ENCODE peak calls at places on chromosomes 1 and 21, in nine cellular contexts. D, H, U, S, A, G, L, I and E are unnamed samples.

GRCh38 chr1:170303034-170303433 is 157.3 kb downstream of the NTMT2 start:
- DNase-seq in D (no peak), H (no peak), U (no peak), S (no peak), A (no peak), G (no peak), L (no peak), I (no peak), E (no peak)

GRCh38 chr1:24386931-24387330 is 26.7 kb downstream of the STPG1 start:
- DNase-seq in D (no peak), H (no peak), U (no peak), S (no peak), A (no peak), G (no peak), L (no peak), I (no peak), E (no peak)

GRCh38 chr1:189192741-189193140 is 1284.9 kb downstream of the BRINP3 start:
- DNase-seq in D (no peak), H (no peak), U (no peak), S (no peak), A (no peak), G (no peak), L (no peak), I (no peak), E (no peak)

GRCh38 chr21:21232320-21232719 is 234.1 kb downstream of the NCAM2 start:
- DNase-seq in D (no peak), H (peak), U (no peak), S (no peak), A (peak), G (peak), L (no peak), I (no peak), E (no peak)

GRCh38 chr1:193103759-193104495 is 1.3 kb downstream of the GLRX2 start:
- DNase-seq in D (no peak), H (no peak), U (no peak), S (no peak), A (no peak), G (no peak), L (peak), I (no peak), E (no peak)

GRCh38 chr1:217897121-217897520 is 266.0 kb downstream of the SPATA17 start:
- DNase-seq in D (no peak), H (no peak), U (no peak), S (no peak), A (no peak), G (peak), L (no peak), I (no peak), E (no peak)

GRCh38 chr1:168737446-168737845 is 8.4 kb upstream of the DPT start:
- DNase-seq in D (no peak), H (no peak), U (no peak), S (no peak), A (no peak), G (no peak), L (no peak), I (no peak), E (no peak)

GRCh38 chr1:27527223-27527856 is 37.4 kb upstream of the WASF2 start:
- DNase-seq in D (peak), H (peak), U (no peak), S (peak), A (peak), G (no peak), L (no peak), I (no peak), E (peak)

GRCh38 chr1:189431437-189431836 is 1046.2 kb downstream of the BRINP3 start:
- DNase-seq in D (no peak), H (no peak), U (no peak), S (no peak), A (peak), G (peak), L (no peak), I (no peak), E (no peak)

GRCh38 chr1:46341222-46342083 is 846 bp downstream of the NSUN4 start:
- DNase-seq in D (no peak), H (no peak), U (no peak), S (peak), A (no peak), G (no peak), L (no peak), I (no peak), E (peak)

GRCh38 chr1:204924013-204924759 is 53.5 kb downstream of the NFASC start:
- DNase-seq in D (no peak), H (no peak), U (no peak), S (no peak), A (no peak), G (peak), L (no peak), I (no peak), E (no peak)

GRCh38 chr1:55314740-55315139 is 99.6 kb upstream of the USP24 start:
- DNase-seq in D (no peak), H (no peak), U (no peak), S (no peak), A (no peak), G (no peak), L (no peak), I (no peak), E (no peak)

GRCh38 chr1:24929091-24929875 is 793 bp downstream of the RUNX3 start:
- DNase-seq in D (no peak), H (peak), U (no peak), S (no peak), A (no peak), G (no peak), L (peak), I (peak), E (no peak)

GRCh38 chr1:59549903-59550302 is 253.0 kb downstream of the FGGY start:
- DNase-seq in D (no peak), H (no peak), U (no peak), S (no peak), A (peak), G (no peak), L (peak), I (peak), E (peak)

GRCh38 chr1:39892611-39893595 is 8.8 kb downstream of the MYCL start:
- DNase-seq in D (no peak), H (no peak), U (no peak), S (no peak), A (peak), G (peak), L (peak), I (no peak), E (no peak)

GRCh38 chr1:182628657-182629056 is 24.5 kb upstream of the RGS16 start:
- DNase-seq in D (no peak), H (no peak), U (no peak), S (no peak), A (no peak), G (no peak), L (no peak), I (no peak), E (no peak)

GRCh38 chr21:26394341-26394740 is 178.7 kb downstream of the CYYR1 start:
- DNase-seq in D (no peak), H (no peak), U (no peak), S (no peak), A (no peak), G (peak), L (no peak), I (no peak), E (no peak)

GRCh38 chr1:81974883-81975555 is 174.3 kb downstream of the ADGRL2 start:
- DNase-seq in D (no peak), H (no peak), U (no peak), S (no peak), A (no peak), G (no peak), L (no peak), I (no peak), E (no peak)

GRCh38 chr21:39601194-39601940 is 11.4 kb upstream of the B3GALT5 start:
- DNase-seq in D (no peak), H (no peak), U (no peak), S (no peak), A (no peak), G (peak), L (no peak), I (no peak), E (no peak)

GRCh38 chr21:45575993-45576837 is 34.0 kb upstream of the SLC19A1 start:
- DNase-seq in D (no peak), H (peak), U (no peak), S (no peak), A (no peak), G (no peak), L (no peak), I (no peak), E (no peak)

GRCh38 chr1:74835046-74835445 is 102.1 kb downstream of the TYW3 start:
- DNase-seq in D (no peak), H (no peak), U (no peak), S (no peak), A (peak), G (peak), L (no peak), I (no peak), E (no peak)

GRCh38 chr1:111161843-111162242 is 21.8 kb downstream of the CEPT1 start:
- DNase-seq in D (no peak), H (peak), U (no peak), S (no peak), A (peak), G (no peak), L (no peak), I (no peak), E (no peak)

GRCh38 chr1:55718758-55719671 is 503.9 kb upstream of the USP24 start:
- DNase-seq in D (peak), H (no peak), U (no peak), S (peak), A (peak), G (peak), L (peak), I (no peak), E (peak)

GRCh38 chr1:206111528-206111927 is 5.7 kb downstream of the AVPR1B start:
- DNase-seq in D (no peak), H (no peak), U (no peak), S (no peak), A (no peak), G (no peak), L (peak), I (no peak), E (no peak)

GRCh38 chr1:160062134-160062533 is 7.8 kb downstream of the KCNJ10 start:
- DNase-seq in D (no peak), H (no peak), U (no peak), S (no peak), A (no peak), G (no peak), L (no peak), I (no peak), E (no peak)

GRCh38 chr1:160538985-160539651 is 16.1 kb upstream of the SLAMF6 start:
- DNase-seq in D (no peak), H (no peak), U (no peak), S (no peak), A (no peak), G (no peak), L (peak), I (no peak), E (no peak)

GRCh38 chr1:114671011-114671938 is 1.4 kb upstream of the DENND2C start:
- DNase-seq in D (no peak), H (peak), U (no peak), S (no peak), A (peak), G (peak), L (peak), I (no peak), E (no peak)

GRCh38 chr1:21239181-21239580 is 51.1 kb downstream of the ECE1 start:
- DNase-seq in D (no peak), H (no peak), U (no peak), S (no peak), A (peak), G (peak), L (peak), I (no peak), E (no peak)

GRCh38 chr1:45339694-45340558 is at the start of the genes MUTYH and TOE1:
- DNase-seq in D (peak), H (peak), U (peak), S (peak), A (peak), G (peak), L (peak), I (peak), E (peak)
- TF ChIP-seq CTCF in D (no peak), H (no peak), U (no peak), S (no peak), A (peak), G (no peak), L (no peak), I (no peak), E (no peak)

DNA sequence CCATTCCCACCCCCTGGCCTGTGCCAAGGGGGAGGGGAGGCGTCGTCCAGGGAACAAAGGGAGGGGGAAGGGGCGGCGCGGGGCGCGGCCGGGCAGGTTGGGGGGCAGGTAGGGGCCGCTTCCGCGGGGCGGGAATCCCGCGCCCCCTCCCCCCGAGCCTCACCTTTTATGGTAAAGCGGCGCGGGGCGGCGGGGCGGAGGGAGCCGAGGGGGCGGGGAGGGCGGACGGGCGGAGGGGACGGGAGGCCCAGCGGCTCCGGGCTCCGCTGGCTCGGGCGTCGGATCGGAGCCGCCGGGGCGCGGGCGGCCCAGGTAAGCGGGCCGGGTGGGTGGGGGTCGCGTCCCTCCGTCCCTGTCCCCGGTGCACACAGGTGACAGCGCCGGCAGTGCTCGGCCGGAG is at the start of gene FBLIM1:
- DNase-seq in D (no peak), H (peak), U (no peak), S (no peak), A (no peak), G (peak), L (no peak), I (no peak), E (no peak)
- H3K27ac ChIP-seq in D (peak), H (peak), U (peak), S (peak), A (peak), G (peak), L (peak), I (no peak), E (no peak)

DNA sequence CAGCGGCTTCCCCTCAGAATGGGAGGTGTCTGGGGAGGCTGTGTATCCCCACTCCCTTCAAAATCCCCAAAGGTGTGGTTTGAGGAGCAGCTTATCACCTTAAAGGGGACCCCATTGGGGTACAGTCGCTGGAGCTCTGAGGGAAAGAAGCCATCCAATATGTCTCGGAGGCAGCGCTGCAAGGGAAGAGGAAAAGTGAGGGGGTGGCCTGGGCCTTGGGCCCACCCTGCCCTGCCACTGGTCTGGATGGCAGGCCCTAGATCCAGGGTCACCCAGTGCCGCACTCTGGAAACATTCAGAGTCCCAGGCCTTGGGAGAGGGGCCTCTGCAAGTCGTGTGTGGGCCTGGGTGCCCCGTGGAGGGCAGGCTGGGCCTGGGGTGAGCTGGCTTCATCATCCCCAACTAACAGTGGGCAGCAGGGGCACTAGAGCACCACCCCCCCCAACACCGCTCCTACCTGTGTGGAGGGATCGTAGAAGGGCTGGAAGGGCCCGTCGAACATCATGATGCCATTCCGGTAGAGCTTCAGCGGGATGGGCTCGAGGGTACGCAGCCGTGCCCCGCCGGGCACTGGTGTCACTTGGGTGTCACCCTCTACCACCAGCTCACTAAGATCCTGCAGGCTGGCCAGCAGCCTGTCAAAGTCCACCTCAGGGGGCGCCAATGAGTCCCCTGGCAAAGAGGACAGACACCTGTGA is 5.6 kb downstream of the SH3BGRL3 start:
- DNase-seq in D (no peak), H (peak), U (no peak), S (peak), A (no peak), G (no peak), L (no peak), I (no peak), E (no peak)
- TF ChIP-seq CTCF in D (no peak), H (peak), U (peak), S (peak), A (peak), G (peak), L (peak), I (no peak), E (no peak)

GRCh38 chr1:215262106-215262505 is 179.6 kb downstream of the KCNK2 start:
- DNase-seq in D (no peak), H (no peak), U (no peak), S (no peak), A (no peak), G (no peak), L (no peak), I (no peak), E (no peak)
- H3K27ac ChIP-seq in D (no peak), H (no peak), U (no peak), S (no peak), A (no peak), G (no peak), L (no peak), I (no peak), E (no peak)

DNA sequence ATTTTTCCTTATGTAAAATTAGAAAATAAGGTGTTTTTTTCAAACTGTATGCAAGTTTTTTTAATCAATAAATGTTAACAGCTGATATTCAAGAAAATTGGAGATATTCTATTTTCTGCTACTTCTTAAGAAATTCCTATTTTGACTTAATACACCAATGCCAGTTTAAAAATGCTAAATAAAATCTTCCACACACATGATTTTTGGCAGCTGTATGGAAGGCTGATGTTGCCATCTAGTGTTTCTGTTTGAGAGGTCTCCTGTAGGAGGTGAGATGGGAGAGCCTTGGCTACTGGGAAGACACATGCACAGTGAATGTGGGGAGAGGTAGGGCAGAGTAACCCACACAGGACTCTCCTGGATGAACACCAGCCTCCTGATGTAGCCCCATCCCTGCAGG is 29.2 kb upstream of the OR2B11 start:
- DNase-seq in D (no peak), H (peak), U (no peak), S (no peak), A (peak), G (no peak), L (peak), I (peak), E (no peak)
- TF ChIP-seq CTCF in D (peak), H (peak), U (peak), S (peak), A (peak), G (peak), L (no peak), I (peak), E (peak)